ENCODE peak calls at places on chromosomes 11 and 22, in five cellular contexts. B, E, X, A and Q are unnamed samples.

GRCh38 chr22:46592390-46592872 is 27.8 kb upstream of the GRAMD4 start:
- DNase-seq in B (peak; percentile 59), E (peak; percentile 89), X (peak; percentile 22), A (peak; percentile 62), Q (peak; percentile 48)

GRCh38 chr22:43168416-43169309 is 17.3 kb downstream of the TSPO start:
- DNase-seq in B (no peak), E (no peak), X (peak; percentile 32), A (no peak), Q (no peak)

GRCh38 chr11:62186195-62186594 is 3.8 kb upstream of the SCGB1D1 start:
- DNase-seq in B (no peak), E (no peak), X (no peak), A (no peak), Q (no peak)

GRCh38 chr11:58994171-58994570 is 54.9 kb downstream of the GLYATL1 start:
- DNase-seq in B (no peak), E (no peak), X (no peak), A (no peak), Q (no peak)

GRCh38 chr22:25067851-25068421 is 115.4 kb downstream of the KIAA1671 start:
- DNase-seq in B (no peak), E (no peak), X (no peak), A (peak; percentile 76), Q (peak; percentile 91)

GRCh38 chr11:75527938-75528845 is 2.5 kb upstream of the GDPD5 start:
- DNase-seq in B (no peak), E (no peak), X (no peak), A (no peak), Q (no peak)

GRCh38 chr22:43892183-43892894 is 526 bp upstream of the PNPLA5 start:
- DNase-seq in B (no peak), E (no peak), X (no peak), A (no peak), Q (no peak)

GRCh38 chr22:44807915-44808690 is 55.7 kb downstream of the ARHGAP8 start:
- DNase-seq in B (no peak), E (no peak), X (no peak), A (no peak), Q (no peak)

GRCh38 chr11:102640946-102641345 is 15.8 kb upstream of the MMP20 start:
- DNase-seq in B (no peak), E (no peak), X (no peak), A (no peak), Q (no peak)

GRCh38 chr11:81907996-81908395 is 825.7 kb downstream of the FAM181B start:
- DNase-seq in B (no peak), E (peak; percentile 17), X (no peak), A (no peak), Q (no peak)

GRCh38 chr11:75313457-75314272 is 37.8 kb downstream of the ARRB1 start:
- DNase-seq in B (no peak), E (peak; percentile 42), X (peak; percentile 53), A (no peak), Q (peak; percentile 83)

GRCh38 chr11:67572305-67572704 is 11.3 kb upstream of the GSTP1 start:
- DNase-seq in B (no peak), E (no peak), X (no peak), A (no peak), Q (no peak)

GRCh38 chr11:94400839-94401772 is at the start of gene GPR83:
- DNase-seq in B (no peak), E (peak; percentile 24), X (no peak), A (no peak), Q (no peak)

GRCh38 chr11:66136752-66137123 is 66.7 kb downstream of the PACS1 start:
- DNase-seq in B (no peak), E (peak; percentile 54), X (peak; percentile 7), A (no peak), Q (no peak)